ENCODE peak calls at places on chromosomes 16 and 17, in nine cellular contexts. U is body of pancreas, M is heart left ventricle, I is pancreas, S is uterus, V is ascending aorta, O is SK-N-MC, H is psoas muscle, K is ovary. G is an unnamed sample.

GRCh38 chr16:23595951-23596720 is at the start of gene NDUFAB1:
- DNase-seq in U (peak; percentile 91), M (peak; percentile 94), I (peak; percentile 90), S (peak; percentile 80), V (peak; percentile 38), O (no peak), H (peak; percentile 94), K (peak; percentile 85), G (peak; percentile 88)

GRCh38 chr17:229945-230235 is 48.4 kb upstream of the DOC2B start:
- DNase-seq in U (no peak), M (no peak), I (no peak), S (no peak), V (no peak), O (no peak), H (no peak), K (no peak), G (no peak)

GRCh38 chr16:648071-648785 is 937 bp upstream of the WDR90 start:
- DNase-seq in U (peak; percentile 88), M (no peak), I (peak; percentile 86), S (no peak), V (no peak), O (no peak), H (no peak), K (no peak), G (peak; percentile 76)

GRCh38 chr17:8124350-8125195 is 667 bp upstream of the HES7 start:
- DNase-seq in U (no peak), M (no peak), I (no peak), S (no peak), V (no peak), O (no peak), H (no peak), K (peak; percentile 33), G (no peak)

GRCh38 chr17:80838381-80839345 is 153.0 kb upstream of the CHMP6 start:
- DNase-seq in U (no peak), M (peak; percentile 15), I (no peak), S (no peak), V (no peak), O (no peak), H (no peak), K (no peak), G (no peak)

GRCh38 chr16:57803413-57803990 is 1.2 kb upstream of the KIFC3 start:
- DNase-seq in U (no peak), M (peak; percentile 83), I (no peak), S (no peak), V (no peak), O (no peak), H (no peak), K (peak; percentile 22), G (no peak)

GRCh38 chr17:38970128-38970527 is 2.9 kb upstream of the FBXO47 start:
- DNase-seq in U (no peak), M (no peak), I (no peak), S (no peak), V (no peak), O (no peak), H (no peak), K (no peak), G (peak; percentile 35)

GRCh38 chr16:23452221-23452571 is 793 bp downstream of the COG7 start:
- DNase-seq in U (no peak), M (no peak), I (no peak), S (no peak), V (no peak), O (no peak), H (no peak), K (no peak), G (no peak)

GRCh38 chr17:57211010-57211411 is 45.3 kb upstream of the MSI2 start:
- DNase-seq in U (no peak), M (no peak), I (no peak), S (no peak), V (no peak), O (no peak), H (no peak), K (no peak), G (no peak)

GRCh38 chr17:21036361-21036881 is 6.4 kb downstream of the USP22 start:
- DNase-seq in U (no peak), M (no peak), I (no peak), S (no peak), V (no peak), O (no peak), H (no peak), K (no peak), G (no peak)

GRCh38 chr16:81615833-81616232 is 163.3 kb upstream of the PLCG2 start:
- DNase-seq in U (no peak), M (no peak), I (no peak), S (no peak), V (no peak), O (no peak), H (no peak), K (no peak), G (no peak)

GRCh38 chr17:68600881-68601564 is at the start of gene FAM20A:
- DNase-seq in U (peak; percentile 51), M (peak; percentile 75), I (peak; percentile 45), S (peak; percentile 56), V (no peak), O (no peak), H (peak; percentile 42), K (peak; percentile 54), G (peak; percentile 80)

GRCh38 chr16:77211880-77212735 is 12.9 kb downstream of the SYCE1L start:
- DNase-seq in U (peak; percentile 63), M (peak; percentile 38), I (peak; percentile 66), S (peak; percentile 52), V (no peak), O (no peak), H (peak; percentile 57), K (peak; percentile 66), G (peak; percentile 76)

GRCh38 chr17:83078378-83079339 is 750 bp upstream of the METRNL start:
- DNase-seq in U (no peak), M (no peak), I (no peak), S (no peak), V (no peak), O (no peak), H (no peak), K (peak; percentile 48), G (peak; percentile 46)

GRCh38 chr17:83080641-83081560 is 1.5 kb downstream of the METRNL start:
- DNase-seq in U (no peak), M (no peak), I (no peak), S (no peak), V (no peak), O (no peak), H (peak; percentile 60), K (peak; percentile 57), G (peak; percentile 82)

GRCh38 chr17:83081561-83082201 is 2.3 kb downstream of the METRNL start:
- DNase-seq in U (peak; percentile 65), M (no peak), I (no peak), S (no peak), V (no peak), O (no peak), H (peak; percentile 66), K (no peak), G (peak; percentile 62)

GRCh38 chr17:83079340-83079747 is at the start of gene METRNL:
- DNase-seq in U (peak; percentile 78), M (peak; percentile 88), I (peak; percentile 73), S (peak; percentile 75), V (no peak), O (no peak), H (peak; percentile 80), K (peak; percentile 78), G (peak; percentile 79)

GRCh38 chr17:83079766-83080616 is 582 bp downstream of the METRNL start:
- DNase-seq in U (no peak), M (no peak), I (no peak), S (no peak), V (no peak), O (no peak), H (no peak), K (no peak), G (no peak)
- H3K27ac ChIP-seq in U (peak overlapping the region; percentile 83), M (peak overlapping the region; percentile 77), I (peak overlapping the region; percentile 77), S (peak overlapping the region; percentile 70), V (peak overlapping the region; percentile 97), O (no peak overlapping the region), H (peak overlapping the region; percentile 41), K (no peak overlapping the region), G (peak overlapping the region; percentile 94)

GRCh38 chr17:76268991-76269981 is 4.1 kb downstream of the UBALD2 start:
- DNase-seq in U (peak; percentile 3), M (no peak), I (no peak), S (no peak), V (no peak), O (no peak), H (peak; percentile 37), K (no peak), G (peak; percentile 35)
- H3K27ac ChIP-seq in U (peak overlapping the region; percentile 83), M (peak overlapping the region; percentile 59), I (peak overlapping the region; percentile 92), S (no peak overlapping the region), V (peak overlapping the region; percentile 90), O (peak overlapping the region; percentile 63), H (peak overlapping the region; percentile 94), K (no peak overlapping the region), G (peak overlapping the region; percentile 95)

GRCh38 chr17:50565559-50566350 is 5.2 kb downstream of the CACNA1G start:
- DNase-seq in U (no peak), M (no peak), I (no peak), S (no peak), V (no peak), O (no peak), H (no peak), K (peak; percentile 58), G (no peak)
- H3K27ac ChIP-seq in U (no peak overlapping the region), M (no peak overlapping the region), I (no peak overlapping the region), S (peak overlapping the region; percentile 71), V (peak overlapping the region; percentile 67), O (peak overlapping the region; percentile 96), H (no peak overlapping the region), K (no peak overlapping the region), G (no peak overlapping the region)

DNA sequence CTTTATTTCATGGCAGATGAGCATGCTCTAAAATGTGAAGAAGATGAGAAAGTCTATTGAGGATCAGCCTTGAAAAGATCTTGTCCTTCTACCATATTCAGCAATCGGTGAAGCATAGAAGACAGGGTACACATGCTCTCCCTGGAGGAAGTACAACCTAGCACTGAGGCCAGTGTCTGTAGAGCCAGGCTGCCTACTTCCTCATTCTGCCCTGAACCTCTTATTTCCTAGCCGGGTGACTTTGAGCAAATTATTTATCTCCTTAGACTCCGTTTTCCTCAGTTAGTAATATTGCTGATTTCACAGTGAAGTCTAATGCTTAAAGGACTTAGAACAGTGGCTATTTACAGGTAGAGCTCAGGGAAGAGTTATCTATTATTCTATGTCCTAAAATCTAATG is 58.4 kb downstream of the TMEM100 start:
- DNase-seq in U (peak; percentile 14), M (no peak), I (no peak), S (no peak), V (no peak), O (no peak), H (no peak), K (no peak), G (no peak)
- H3K27ac ChIP-seq in U (no peak overlapping the region), M (no peak overlapping the region), I (no peak overlapping the region), S (no peak overlapping the region), V (no peak overlapping the region), O (no peak overlapping the region), H (no peak overlapping the region), K (no peak overlapping the region), G (no peak overlapping the region)